ENCODE peak calls at places on chromosome 3, in seven cellular contexts. Z is brain microvascular endothelial cell, M is transverse colon, B is NB4, R is psoas muscle, I is Panc1, N is PC-3. F is an unnamed sample.

GRCh38 chr3:123508176-123508575 is 59.3 kb upstream of the ADCY5 start:
- DNase-seq in Z (no peak), M (no peak), B (no peak), R (no peak), I (no peak), N (no peak), F (no peak)

GRCh38 chr3:174821477-174821876 is 37.7 kb upstream of the NAALADL2 start:
- DNase-seq in Z (peak), M (no peak), B (no peak), R (no peak), I (no peak), N (no peak), F (no peak)

GRCh38 chr3:147130461-147130860 is 275.9 kb downstream of the ZIC4 start:
- DNase-seq in Z (no peak), M (no peak), B (no peak), R (no peak), I (no peak), N (peak), F (peak)

GRCh38 chr3:186998937-186999368 is 68.6 kb downstream of the ST6GAL1 start:
- DNase-seq in Z (no peak), M (no peak), B (no peak), R (no peak), I (no peak), N (peak), F (no peak)

GRCh38 chr3:37671926-37672325 is 189.8 kb upstream of the CTDSPL start:
- DNase-seq in Z (no peak), M (no peak), B (no peak), R (no peak), I (no peak), N (no peak), F (no peak)

GRCh38 chr3:104896624-104897023 is 470.1 kb upstream of the ALCAM start:
- DNase-seq in Z (no peak), M (no peak), B (no peak), R (no peak), I (no peak), N (peak), F (no peak)

GRCh38 chr3:50542177-50543034 is 25.1 kb downstream of the C3orf18 start:
- DNase-seq in Z (peak), M (peak), B (peak), R (peak), I (peak), N (peak), F (no peak)

GRCh38 chr3:114622001-114622400 is 328.2 kb downstream of the TIGIT start:
- DNase-seq in Z (no peak), M (no peak), B (no peak), R (no peak), I (no peak), N (no peak), F (no peak)

GRCh38 chr3:196320110-196320509 is 2.1 kb upstream of the DYNLT2B start:
- DNase-seq in Z (no peak), M (no peak), B (no peak), R (no peak), I (no peak), N (no peak), F (no peak)

GRCh38 chr3:15535757-15536156 is 14.3 kb upstream of the COLQ start:
- DNase-seq in Z (no peak), M (no peak), B (no peak), R (no peak), I (no peak), N (peak), F (no peak)

GRCh38 chr3:163071684-163072083 is 1575.1 kb downstream of the OTOL1 start:
- DNase-seq in Z (peak), M (no peak), B (no peak), R (no peak), I (no peak), N (peak), F (peak)

GRCh38 chr3:66481071-66482001 is 19.5 kb downstream of the LRIG1 start:
- DNase-seq in Z (no peak), M (no peak), B (no peak), R (no peak), I (no peak), N (no peak), F (no peak)

DNA sequence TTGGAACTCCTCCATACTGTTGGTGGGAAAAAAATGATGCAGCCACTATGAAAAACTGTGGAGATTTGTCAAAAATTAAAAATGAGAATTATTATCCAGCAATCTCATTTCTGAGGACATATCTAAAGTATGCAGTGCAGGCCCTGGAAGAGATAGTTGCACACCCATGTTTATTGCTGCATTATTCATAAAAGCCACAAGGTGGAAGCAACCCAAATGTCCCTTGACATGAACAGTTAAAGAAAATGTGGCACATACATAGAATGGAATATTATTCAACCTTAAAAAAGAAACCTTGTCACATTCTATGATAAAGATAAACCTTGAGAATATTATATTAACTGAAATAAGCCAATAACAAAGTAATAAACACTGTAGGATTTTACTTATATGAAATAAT is 80.9 kb upstream of the ARHGEF26 start:
- DNase-seq in Z (peak), M (no peak), B (peak), R (no peak), I (no peak), N (peak), F (no peak)
- TF ChIP-seq CTCF in Z (peak), M (peak), B (peak), R (no peak), I (peak), N (peak), F (peak)

GRCh38 chr3:79015854-79016253 is 751.9 kb downstream of the ROBO1 start:
- DNase-seq in Z (no peak), M (no peak), B (no peak), R (no peak), I (no peak), N (no peak), F (no peak)

GRCh38 chr3:79016587-79017380 is 751.0 kb downstream of the ROBO1 start:
- DNase-seq in Z (no peak), M (no peak), B (no peak), R (no peak), I (no peak), N (peak), F (no peak)

GRCh38 chr3:79018671-79019136 is 749.1 kb downstream of the ROBO1 start:
- DNase-seq in Z (peak), M (peak), B (no peak), R (peak), I (no peak), N (peak), F (no peak)

GRCh38 chr3:79019137-79019923 is 748.5 kb downstream of the ROBO1 start:
- DNase-seq in Z (peak), M (peak), B (no peak), R (peak), I (peak), N (peak), F (peak)

GRCh38 chr3:79019924-79020173 is 747.9 kb downstream of the ROBO1 start:
- DNase-seq in Z (no peak), M (no peak), B (no peak), R (no peak), I (no peak), N (no peak), F (no peak)
- H3K4me3 ChIP-seq in Z (no peak), M (no peak), B (no peak), R (peak), I (peak), N (peak), F (no peak)

DNA sequence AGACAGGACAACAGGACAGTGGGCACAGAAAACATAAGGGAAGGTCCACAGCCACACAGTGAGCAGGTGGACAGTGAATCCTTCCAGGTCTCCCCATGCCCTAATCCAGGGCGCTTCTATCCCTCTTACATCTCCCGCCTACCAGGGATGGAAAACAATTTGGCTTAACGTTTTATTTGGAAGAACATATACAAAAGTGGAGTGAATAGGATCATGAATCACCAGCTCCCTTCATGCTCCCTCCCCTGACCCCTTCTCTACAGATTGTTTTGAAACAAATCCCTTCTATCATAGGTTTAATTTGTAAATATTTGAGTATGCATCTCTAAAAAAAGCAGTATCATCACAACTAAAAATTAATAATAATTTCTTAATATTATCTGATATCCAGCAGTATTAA is 52.5 kb downstream of the CLDN11 start:
- DNase-seq in Z (no peak), M (no peak), B (no peak), R (no peak), I (no peak), N (no peak), F (no peak)
- TF ChIP-seq CTCF in Z (no peak), M (no peak), B (no peak), R (no peak), I (no peak), N (no peak), F (no peak)

GRCh38 chr3:18418173-18418572 is 7.0 kb downstream of the SATB1 start:
- DNase-seq in Z (no peak), M (no peak), B (no peak), R (no peak), I (no peak), N (no peak), F (no peak)
- H3K4me3 ChIP-seq in Z (no peak), M (no peak), B (no peak), R (peak), I (no peak), N (no peak), F (no peak)

GRCh38 chr3:30694668-30695067 is 88.3 kb downstream of the TGFBR2 start:
- DNase-seq in Z (no peak), M (no peak), B (no peak), R (no peak), I (no peak), N (no peak), F (no peak)
- TF ChIP-seq CTCF in Z (no peak), M (no peak), B (no peak), R (no peak), I (no peak), N (no peak), F (no peak)

GRCh38 chr3:43785551-43785950 is 94.8 kb downstream of the ABHD5 start:
- DNase-seq in Z (no peak), M (no peak), B (no peak), R (no peak), I (no peak), N (no peak), F (no peak)

GRCh38 chr3:43782541-43782940 is 91.8 kb downstream of the ABHD5 start:
- DNase-seq in Z (no peak), M (no peak), B (no peak), R (no peak), I (no peak), N (no peak), F (no peak)

GRCh38 chr3:43786102-43786952 is 95.6 kb downstream of the ABHD5 start:
- DNase-seq in Z (no peak), M (no peak), B (no peak), R (no peak), I (no peak), N (no peak), F (no peak)

GRCh38 chr3:43783987-43784639 is 93.4 kb downstream of the ABHD5 start:
- DNase-seq in Z (no peak), M (peak), B (no peak), R (no peak), I (no peak), N (no peak), F (no peak)

DNA sequence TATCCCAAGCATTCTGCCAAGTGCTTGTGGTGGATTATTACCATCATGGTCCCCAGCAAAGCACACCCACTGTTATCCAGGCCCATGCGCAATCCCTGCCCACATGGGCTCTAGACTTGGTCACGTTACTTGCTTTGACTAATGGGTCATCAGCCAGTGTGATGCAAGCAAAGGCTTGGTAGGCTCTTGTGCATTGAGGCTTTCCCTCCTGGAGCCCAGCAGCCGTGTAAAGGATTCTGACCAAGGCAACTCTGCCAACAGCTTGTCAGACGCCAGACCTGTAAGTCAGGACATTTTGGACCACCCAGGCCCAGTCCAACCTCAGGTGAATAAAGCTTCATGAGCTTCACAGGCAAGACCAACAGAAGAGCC is 93.9 kb downstream of the ABHD5 start:
- DNase-seq in Z (no peak), M (no peak), B (no peak), R (no peak), I (no peak), N (no peak), F (no peak)
- H3K4me3 ChIP-seq in Z (no peak), M (no peak), B (no peak), R (no peak), I (no peak), N (no peak), F (no peak)

GRCh38 chr3:127373701-127374625 is 86.1 kb upstream of the PRR20G start:
- DNase-seq in Z (no peak), M (peak), B (peak), R (no peak), I (no peak), N (peak), F (no peak)
- TF ChIP-seq CTCF in Z (peak), M (no peak), B (peak), R (peak), I (peak), N (peak), F (peak)

DNA sequence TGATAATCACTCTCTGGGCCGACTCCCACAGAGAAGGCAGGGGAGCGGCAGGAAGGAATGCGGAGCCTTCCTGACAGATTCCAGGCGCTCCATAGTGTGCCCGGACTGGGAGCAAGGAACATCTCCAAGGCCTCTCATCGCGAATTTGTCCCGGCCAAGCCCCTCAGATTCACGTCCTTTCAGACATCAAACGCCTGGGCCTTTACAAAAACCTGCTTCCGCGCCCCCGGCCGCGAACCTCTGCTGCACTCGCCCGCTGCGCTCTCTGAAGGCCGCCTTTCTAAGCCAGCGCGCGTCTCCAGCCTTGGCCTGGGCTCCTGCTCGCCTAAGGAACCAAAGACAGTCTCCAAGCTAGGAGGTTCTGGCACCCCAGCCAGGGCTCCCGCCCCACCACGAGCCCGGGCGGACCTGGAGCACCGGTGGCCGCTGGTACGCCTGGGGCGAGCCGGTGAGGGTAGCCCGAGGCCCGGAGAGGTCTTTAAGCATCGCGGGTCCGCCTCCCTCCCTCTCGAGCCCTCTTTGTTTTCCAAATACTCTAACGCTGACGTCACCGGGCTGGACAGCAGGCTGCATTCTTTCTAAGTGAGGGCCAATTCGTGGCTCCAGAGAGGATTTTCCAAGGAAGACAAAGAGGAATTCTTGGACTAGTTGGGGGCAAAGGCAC is 837 bp downstream of the AMOTL2 start:
- DNase-seq in Z (peak), M (peak), B (no peak), R (peak), I (no peak), N (peak), F (peak)
- H3K4me3 ChIP-seq in Z (peak), M (peak), B (no peak), R (peak), I (peak), N (peak), F (peak)

F was measured in retinal pigment epithelial cell.